ENCODE peak calls at places on chromosomes 12 and 14, in seven cellular contexts. T is iris pigment epithelial cell, S is stromal cell of bone marrow, U is DMS153, A is NCI-H1105 treated with DMSO at 0.1 percent for 48 hours, O is HTR-8/SVneo, P is substantia nigra. I is an unnamed sample.

GRCh38 chr12:72270246-72270645 is 1.9 kb upstream of the TRHDE start:
- DNase-seq in T (no peak), S (no peak), U (no peak), A (no peak), O (no peak), P (no peak), I (no peak)

GRCh38 chr12:105396983-105397382 is 66.5 kb downstream of the C12orf75 start:
- DNase-seq in T (no peak), S (no peak), U (no peak), A (no peak), O (no peak), P (no peak), I (no peak)

GRCh38 chr14:77421241-77421640 is 2.1 kb downstream of the NOXRED1 start:
- DNase-seq in T (peak), S (no peak), U (no peak), A (no peak), O (no peak), P (no peak), I (no peak)

GRCh38 chr12:106138279-106138645 is 492 bp downstream of the NUAK1 start:
- DNase-seq in T (no peak), S (no peak), U (no peak), A (peak), O (no peak), P (no peak), I (no peak)

GRCh38 chr12:129193263-129193871 is 340.1 kb downstream of the GLT1D1 start:
- DNase-seq in T (peak), S (no peak), U (no peak), A (no peak), O (no peak), P (no peak), I (no peak)

GRCh38 chr14:29220077-29220476 is 453.5 kb downstream of the FOXG1 start:
- DNase-seq in T (no peak), S (no peak), U (peak), A (peak), O (no peak), P (no peak), I (no peak)

GRCh38 chr14:72606879-72607278 is 287.0 kb downstream of the DPF3 start:
- DNase-seq in T (no peak), S (no peak), U (no peak), A (no peak), O (no peak), P (no peak), I (no peak)

GRCh38 chr12:64194333-64195149 is 27.6 kb downstream of the KICS2 start:
- DNase-seq in T (peak), S (peak), U (no peak), A (no peak), O (no peak), P (no peak), I (no peak)

GRCh38 chr14:79659995-79660975 is 551.0 kb downstream of the DIO2 start:
- DNase-seq in T (no peak), S (no peak), U (peak), A (no peak), O (no peak), P (no peak), I (no peak)

GRCh38 chr12:19208456-19208855 is 78.9 kb downstream of the PLEKHA5 start:
- DNase-seq in T (peak), S (no peak), U (no peak), A (no peak), O (no peak), P (no peak), I (no peak)

GRCh38 chr12:65302891-65303290 is 24.4 kb downstream of the MSRB3 start:
- DNase-seq in T (no peak), S (no peak), U (no peak), A (no peak), O (no peak), P (no peak), I (no peak)

GRCh38 chr12:112091563-112091962 is 17.0 kb downstream of the NAA25 start:
- DNase-seq in T (no peak), S (no peak), U (no peak), A (no peak), O (no peak), P (no peak), I (no peak)

GRCh38 chr12:79344855-79345840 is 345.6 kb downstream of the PAWR start:
- DNase-seq in T (peak), S (peak), U (peak), A (peak), O (peak), P (no peak), I (no peak)

GRCh38 chr14:37565550-37565949 is 29.5 kb downstream of the FOXA1 start:
- DNase-seq in T (no peak), S (no peak), U (no peak), A (peak), O (no peak), P (no peak), I (no peak)

GRCh38 chr14:77032483-77032853 is 4.0 kb upstream of the IRF2BPL start:
- DNase-seq in T (no peak), S (no peak), U (no peak), A (peak), O (no peak), P (no peak), I (peak)

GRCh38 chr12:13211191-13211858 is 14.8 kb downstream of the EMP1 start:
- DNase-seq in T (peak), S (no peak), U (no peak), A (no peak), O (no peak), P (no peak), I (no peak)

GRCh38 chr12:119869720-119870119 is 7.4 kb downstream of the CIT start:
- DNase-seq in T (peak), S (peak), U (no peak), A (no peak), O (peak), P (no peak), I (peak)

GRCh38 chr12:20024194-20024593 is 344.1 kb upstream of the PDE3A start:
- DNase-seq in T (no peak), S (peak), U (no peak), A (no peak), O (no peak), P (no peak), I (no peak)

GRCh38 chr14:76918751-76919421 is 92.7 kb downstream of the LRRC74A start:
- DNase-seq in T (peak), S (peak), U (peak), A (peak), O (peak), P (peak), I (peak)

GRCh38 chr12:3032770-3033537 is 44.2 kb upstream of the TSPAN9 start:
- DNase-seq in T (no peak), S (no peak), U (no peak), A (no peak), O (no peak), P (no peak), I (peak)

GRCh38 chr12:12240671-12241345 is 26.0 kb downstream of the LRP6 start:
- DNase-seq in T (peak), S (no peak), U (peak), A (no peak), O (no peak), P (no peak), I (no peak)

GRCh38 chr12:92234533-92234932 is 88.9 kb upstream of the BTG1 start:
- DNase-seq in T (no peak), S (no peak), U (no peak), A (no peak), O (no peak), P (no peak), I (no peak)

GRCh38 chr12:3587402-3588013 is 96.5 kb downstream of the PRMT8 start:
- DNase-seq in T (no peak), S (no peak), U (no peak), A (no peak), O (no peak), P (no peak), I (no peak)

GRCh38 chr12:62813031-62813829 is 121.7 kb downstream of the PPM1H start:
- DNase-seq in T (peak), S (peak), U (no peak), A (no peak), O (peak), P (peak), I (no peak)

GRCh38 chr12:46664771-46665287 is 161.0 kb downstream of the SLC38A4 start:
- DNase-seq in T (peak), S (peak), U (peak), A (no peak), O (peak), P (no peak), I (no peak)

GRCh38 chr12:104957388-104958008 is 592 bp downstream of the SLC41A2 start:
- DNase-seq in T (no peak), S (no peak), U (no peak), A (peak), O (peak), P (peak), I (no peak)

GRCh38 chr12:132159555-132160003 is 15.3 kb downstream of the NOC4L start:
- DNase-seq in T (no peak), S (no peak), U (no peak), A (no peak), O (no peak), P (no peak), I (peak)

GRCh38 chr14:82180057-82180620 is 646.5 kb upstream of the SEL1L start:
- DNase-seq in T (no peak), S (no peak), U (peak), A (no peak), O (no peak), P (no peak), I (no peak)

GRCh38 chr12:132067182-132067581 is 76.9 kb downstream of the DDX51 start:
- DNase-seq in T (peak), S (no peak), U (no peak), A (no peak), O (no peak), P (no peak), I (no peak)

GRCh38 chr12:64099430-64099829 is 122.7 kb downstream of the KICS2 start:
- DNase-seq in T (peak), S (peak), U (no peak), A (no peak), O (peak), P (no peak), I (no peak)

GRCh38 chr12:7113389-7113871 is 4.4 kb upstream of the C1RL start:
- DNase-seq in T (peak), S (no peak), U (no peak), A (peak), O (peak), P (no peak), I (no peak)

GRCh38 chr12:69062838-69063237 is 129.9 kb upstream of the CPM start:
- DNase-seq in T (no peak), S (no peak), U (no peak), A (no peak), O (no peak), P (no peak), I (no peak)

GRCh38 chr14:93369393-93370266 is 22.6 kb downstream of the COX8C start:
- DNase-seq in T (no peak), S (no peak), U (no peak), A (no peak), O (no peak), P (no peak), I (no peak)

GRCh38 chr14:90487462-90487861 is 90.6 kb downstream of the CALM1 start:
- DNase-seq in T (no peak), S (no peak), U (no peak), A (no peak), O (no peak), P (no peak), I (peak)

GRCh38 chr14:77267937-77268699 is 2.9 kb downstream of the NGB start:
- DNase-seq in T (no peak), S (no peak), U (no peak), A (no peak), O (no peak), P (no peak), I (no peak)

GRCh38 chr12:102740157-102741032 is 176.6 kb downstream of the PAH start:
- DNase-seq in T (peak), S (peak), U (peak), A (peak), O (peak), P (no peak), I (no peak)

GRCh38 chr14:91493169-91493568 is 16.9 kb downstream of the PPP4R3A start:
- DNase-seq in T (peak), S (no peak), U (no peak), A (no peak), O (no peak), P (no peak), I (no peak)

GRCh38 chr14:101476931-101477553 is 84.3 kb upstream of the DIO3 start:
- DNase-seq in T (peak), S (no peak), U (no peak), A (peak), O (peak), P (no peak), I (peak)

GRCh38 chr14:51367600-51367931 is 127.5 kb downstream of the TMX1 start:
- DNase-seq in T (peak), S (peak), U (no peak), A (peak), O (no peak), P (no peak), I (no peak)